ENCODE peak calls at places on chromosomes 2 and 18, in nine cellular contexts. N is dermis blood vessel endothelial cell; M is GM13976; D is H7; H is activated CD4-positive, alpha-beta T cell treated with anti-CD3 and anti-CD28 coated beads, Interleukin-2, amount 50 U/mL, for 4 hours; K is SK-N-SH; Q is fibroblast of lung; W is activated CD8-positive, alpha-beta memory T cell treated with anti-CD3 and anti-CD28 coated beads, Interleukin-2, amount 50 U/mL, for 48 hours; B is NCI-H2029 treated with DMSO at 0.1 percent for 48 hours. G is an unnamed sample.

GRCh38 chr2:225920621-225921020 is 521.1 kb downstream of the NYAP2 start:
- DNase-seq in K (no peak), B (no peak), W (no peak), N (no peak), H (no peak), D (no peak), Q (no peak), M (no peak), G (no peak)

GRCh38 chr2:239589855-239590254 is 189.0 kb upstream of the HDAC4 start:
- DNase-seq in M (no peak), Q (no peak), N (no peak), K (no peak), W (no peak), D (no peak), H (no peak), B (no peak), G (no peak)

GRCh38 chr2:42009657-42010580 is 37.9 kb upstream of the PKDCC start:
- DNase-seq in Q (no peak), H (no peak), K (no peak), N (no peak), W (peak; percentile 55), D (no peak), M (no peak), B (no peak), G (no peak)

GRCh38 chr2:234821946-234822470 is 129.8 kb upstream of the SH3BP4 start:
- DNase-seq in D (no peak), M (no peak), N (no peak), H (no peak), Q (no peak), W (no peak), K (no peak), B (no peak), G (no peak)

GRCh38 chr2:215680605-215681598 is 245.0 kb upstream of the FN1 start:
- DNase-seq in K (no peak), M (no peak), H (no peak), Q (peak; percentile 89), N (no peak), W (peak; percentile 55), B (peak; percentile 49), D (no peak), G (peak; percentile 40)

GRCh38 chr2:168210898-168211570 is 36.4 kb downstream of the STK39 start:
- DNase-seq in N (peak; percentile 86), D (no peak), Q (peak; percentile 88), H (no peak), M (no peak), K (no peak), B (peak; percentile 62), W (no peak), G (no peak)

GRCh38 chr2:187302146-187302545 is 145.9 kb downstream of the CALCRL start:
- DNase-seq in B (no peak), H (no peak), K (no peak), N (peak; percentile 61), M (no peak), W (no peak), D (no peak), Q (peak; percentile 74), G (no peak)

GRCh38 chr2:39736593-39736992 is 42.5 kb downstream of the THUMPD2 start:
- DNase-seq in D (no peak), H (no peak), N (no peak), K (no peak), M (no peak), B (no peak), W (no peak), Q (peak; percentile 92), G (no peak)

GRCh38 chr2:240687045-240687740 is 4.5 kb upstream of the AQP12A start:
- DNase-seq in W (peak; percentile 22), K (peak; percentile 34), H (no peak), D (peak; percentile 66), Q (no peak), N (no peak), M (no peak), B (no peak), G (no peak)

GRCh38 chr2:187377335-187377734 is 70.7 kb downstream of the CALCRL start:
- DNase-seq in B (no peak), W (no peak), N (no peak), K (no peak), M (no peak), Q (no peak), D (no peak), H (no peak), G (no peak)

GRCh38 chr2:200450288-200450687 is 59.6 kb downstream of the KCTD18 start:
- DNase-seq in B (no peak), H (no peak), W (no peak), K (no peak), Q (no peak), D (no peak), M (no peak), N (no peak), G (no peak)

GRCh38 chr2:37307500-37307899 is 17.1 kb downstream of the PRKD3 start:
- DNase-seq in H (no peak), K (no peak), B (no peak), N (no peak), W (no peak), Q (no peak), D (no peak), M (no peak), G (no peak)

GRCh38 chr18:58054041-58054733 is 10.2 kb downstream of the NEDD4L start:
- DNase-seq in K (no peak), M (no peak), B (no peak), Q (peak; percentile 45), D (peak; percentile 19), N (no peak), H (no peak), W (no peak), G (no peak)

GRCh38 chr2:173858297-173858731 is 106.9 kb downstream of the SP3 start:
- DNase-seq in D (no peak), W (no peak), M (peak; percentile 42), K (no peak), Q (no peak), B (peak; percentile 18), N (no peak), H (no peak), G (no peak)

GRCh38 chr2:105076121-105076520 is 38.3 kb downstream of the MRPS9 start:
- DNase-seq in N (no peak), B (no peak), H (no peak), W (no peak), K (no peak), D (no peak), Q (no peak), M (no peak), G (no peak)

GRCh38 chr18:23250893-23251656 is 115.8 kb downstream of the CABLES1 start:
- DNase-seq in K (no peak), Q (peak; percentile 83), N (peak; percentile 22), H (no peak), W (no peak), M (no peak), B (no peak), D (no peak), G (no peak)

GRCh38 chr2:214995926-214996670 is 142.3 kb downstream of the ABCA12 start:
- DNase-seq in N (no peak), K (no peak), Q (no peak), W (no peak), H (no peak), M (peak; percentile 50), D (no peak), B (no peak), G (no peak)

GRCh38 chr2:190535586-190535985 is 1.1 kb upstream of the NEMP2 start:
- DNase-seq in Q (no peak), D (no peak), M (no peak), B (no peak), W (no peak), N (peak; percentile 19), H (no peak), K (no peak), G (peak; percentile 5)

GRCh38 chr2:173079141-173079540 is 3.5 kb downstream of the MAP3K20 start:
- DNase-seq in W (no peak), N (no peak), B (no peak), D (no peak), H (no peak), M (no peak), K (no peak), Q (peak; percentile 53), G (no peak)

GRCh38 chr2:100876231-100876860 is 56.4 kb downstream of the NPAS2 start:
- DNase-seq in N (no peak), M (no peak), D (no peak), H (no peak), W (no peak), K (no peak), Q (no peak), B (no peak), G (no peak)

GRCh38 chr2:176173679-176174381 is 14.6 kb upstream of the HOXD1 start:
- DNase-seq in B (no peak), D (no peak), W (no peak), Q (no peak), N (peak; percentile 47), M (peak; percentile 16), H (no peak), K (no peak), G (no peak)

GRCh38 chr2:108423067-108423466 is 25.9 kb upstream of the GCC2 start:
- DNase-seq in M (no peak), N (no peak), W (no peak), K (no peak), D (no peak), Q (no peak), B (no peak), H (no peak), G (no peak)

GRCh38 chr2:200618590-200619021 is 32.8 kb downstream of the AOX1 start:
- DNase-seq in Q (peak; percentile 89), M (no peak), W (no peak), K (peak; percentile 31), H (no peak), N (peak; percentile 26), D (no peak), B (no peak), G (no peak)

GRCh38 chr2:65754219-65754618 is 321.8 kb upstream of the SPRED2 start:
- DNase-seq in M (no peak), Q (peak; percentile 17), H (no peak), N (no peak), K (no peak), D (no peak), B (no peak), W (no peak), G (no peak)

GRCh38 chr2:17541514-17541950 is 1.0 kb downstream of the VSNL1 start:
- DNase-seq in N (no peak), B (no peak), H (no peak), W (no peak), Q (no peak), D (no peak), K (no peak), M (no peak), G (no peak)

GRCh38 chr2:168237741-168238140 is 9.7 kb downstream of the STK39 start:
- DNase-seq in M (no peak), B (no peak), N (peak; percentile 16), W (no peak), H (no peak), Q (no peak), D (no peak), K (no peak), G (no peak)

GRCh38 chr2:239186958-239187357 is 213.9 kb downstream of the HDAC4 start:
- DNase-seq in H (no peak), K (no peak), W (no peak), Q (no peak), D (no peak), N (no peak), M (no peak), B (no peak), G (peak; percentile 10)

GRCh38 chr2:11398710-11399109 is 54.3 kb upstream of the ROCK2 start:
- DNase-seq in K (no peak), Q (no peak), H (no peak), B (peak; percentile 46), M (no peak), W (no peak), N (no peak), D (no peak), G (peak; percentile 74)